ENCODE peak calls at places on chromosomes 4 and X, in seven cellular contexts. Q is AG08395; T is stimulated activated CD8-positive, alpha-beta memory T cell treated with anti-CD3 and anti-CD28 coated beads, Interleukin-4, amount 100 ng/mL, for 24 hours; K is skeletal muscle cell; O is stimulated activated CD4-positive, alpha-beta T cell treated with anti-CD3 and anti-CD28 coated beads, Interleukin-4, amount 100 ng/mL, for 1 hour; E is ACHN; F is testis. C is an unnamed sample.

GRCh38 chr4:81405900-81406401 is 65.8 kb downstream of the RASGEF1B start:
- DNase-seq in T (no peak), Q (peak), E (peak), F (peak), K (peak), O (no peak), C (peak)

GRCh38 chr4:150315175-150315574 is 236.9 kb downstream of the DCLK2 start:
- DNase-seq in E (no peak), T (no peak), F (no peak), O (no peak), K (no peak), Q (peak), C (no peak)

GRCh38 chr4:2362286-2363055 is 56.0 kb downstream of the ZFYVE28 start:
- DNase-seq in Q (no peak), F (no peak), K (no peak), T (no peak), E (no peak), O (no peak), C (no peak)

GRCh38 chr4:167966161-167966560 is 126.2 kb upstream of the ANXA10 start:
- DNase-seq in T (no peak), Q (no peak), F (no peak), K (no peak), O (no peak), E (no peak), C (no peak)

GRCh38 chrX:84469226-84469625 is 33.0 kb downstream of the HDX start:
- DNase-seq in T (no peak), E (peak), F (no peak), K (peak), Q (peak), O (no peak), C (no peak)

GRCh38 chr4:171169396-171169795 is 643.8 kb upstream of the GALNTL6 start:
- DNase-seq in F (no peak), T (no peak), O (no peak), Q (no peak), K (no peak), E (no peak), C (no peak)

GRCh38 chrX:13360146-13360545 is 40.3 kb upstream of the ATXN3L start:
- DNase-seq in Q (no peak), T (no peak), E (no peak), O (no peak), F (no peak), K (peak), C (no peak)

GRCh38 chr4:80231180-80231579 is 33.9 kb downstream of the PRDM8 start:
- DNase-seq in E (no peak), F (no peak), T (no peak), O (no peak), Q (no peak), K (no peak), C (no peak)

GRCh38 chr4:25368315-25368714 is 8.7 kb upstream of the ANAPC4 start:
- DNase-seq in Q (no peak), F (peak), K (no peak), O (no peak), E (no peak), T (no peak), C (no peak)

GRCh38 chr4:16294455-16294854 is 68.2 kb upstream of the TAPT1 start:
- DNase-seq in Q (peak), E (no peak), K (peak), T (no peak), O (no peak), F (no peak), C (no peak)

GRCh38 chr4:98260579-98261290 is 449 bp upstream of the RAP1GDS1 start:
- DNase-seq in Q (peak), O (peak), T (peak), K (peak), F (peak), E (peak), C (peak)

GRCh38 chr4:4443821-4444220 is 56.9 kb downstream of the NSG1 start:
- DNase-seq in F (no peak), T (no peak), O (no peak), E (peak), K (no peak), Q (peak), C (no peak)

GRCh38 chrX:1500701-1501624 is 36.0 kb downstream of the P2RY8 start:
- DNase-seq in E (no peak), O (no peak), Q (no peak), K (no peak), T (no peak), F (no peak), C (no peak)

GRCh38 chr4:14708574-14708973 is 293.7 kb upstream of the CPEB2 start:
- DNase-seq in T (no peak), E (no peak), K (no peak), O (no peak), Q (no peak), F (no peak), C (no peak)

GRCh38 chr4:123017636-123018390 is 95.4 kb upstream of the NUDT6 start:
- DNase-seq in T (no peak), F (peak), Q (peak), K (peak), O (no peak), E (peak), C (no peak)

GRCh38 chr4:118410143-118410542 is 57.3 kb upstream of the PRSS12 start:
- DNase-seq in T (no peak), E (no peak), Q (no peak), F (no peak), O (no peak), K (peak), C (no peak)

GRCh38 chrX:146906166-146906565 is 91.6 kb upstream of the CXorf51A start:
- DNase-seq in T (no peak), E (no peak), Q (no peak), K (no peak), F (no peak), O (no peak), C (no peak)

GRCh38 chrX:19563746-19564145 is 48.4 kb upstream of the MAP3K15 start:
- DNase-seq in E (no peak), K (no peak), Q (no peak), O (no peak), T (no peak), F (no peak), C (no peak)

GRCh38 chrX:137354851-137355250 is 211.1 kb upstream of the ZIC3 start:
- DNase-seq in K (no peak), E (no peak), O (no peak), T (no peak), F (no peak), Q (no peak), C (no peak)

GRCh38 chr4:108425988-108426387 is 194.4 kb upstream of the RPL34 start:
- DNase-seq in E (no peak), K (peak), Q (peak), O (peak), F (no peak), T (no peak), C (no peak)

GRCh38 chr4:122584517-122584916 is 36.3 kb downstream of the IL21 start:
- DNase-seq in T (no peak), O (no peak), E (peak), K (peak), F (no peak), Q (peak), C (no peak)

GRCh38 chr4:2574863-2575262 is 38.4 kb downstream of the FAM193A start:
- DNase-seq in O (no peak), K (no peak), T (no peak), F (no peak), Q (no peak), E (no peak), C (no peak)

GRCh38 chr4:121594796-121595526 is 101.8 kb downstream of the ANXA5 start:
- DNase-seq in T (no peak), F (no peak), O (no peak), E (peak), K (peak), Q (peak), C (no peak)

GRCh38 chrX:38277136-38277535 is 50.2 kb downstream of the RPGR start:
- DNase-seq in F (no peak), O (no peak), T (no peak), E (no peak), Q (no peak), K (no peak), C (no peak)

GRCh38 chrX:140563893-140564292 is 59.0 kb upstream of the SOX3 start:
- DNase-seq in F (no peak), E (no peak), O (no peak), Q (no peak), K (no peak), T (no peak), C (no peak)

GRCh38 chrX:152637649-152638442 is at the start of gene GABRQ:
- DNase-seq in K (no peak), T (no peak), Q (peak), O (no peak), F (peak), E (no peak), C (no peak)

GRCh38 chr4:173748353-173748752 is 218.3 kb upstream of the HAND2 start:
- DNase-seq in O (no peak), K (no peak), E (no peak), Q (peak), T (no peak), F (no peak), C (no peak)

GRCh38 chr4:80016506-80016905 is 56.5 kb downstream of the ANTXR2 start:
- DNase-seq in Q (no peak), T (no peak), E (no peak), K (no peak), F (no peak), O (no peak), C (no peak)

GRCh38 chr4:105951198-105951597 is 55.9 kb downstream of the NPNT start:
- DNase-seq in F (no peak), T (no peak), O (no peak), Q (peak), E (no peak), K (peak), C (no peak)

GRCh38 chrX:135256923-135257322 is 5.1 kb downstream of the ETDA start:
- DNase-seq in E (no peak), F (no peak), O (no peak), T (no peak), K (no peak), Q (no peak), C (no peak)

C was measured in activated naive CD8-positive, alpha-beta T cell treated with anti-CD3 and anti-CD28 coated beads, Interleukin-2, amount 50 U/mL, for 24 hours.